ENCODE peak calls at places on chromosomes 12 and 14, in ten cellular contexts. One of them, this sample, is unnamed.

GRCh38 chr12:113622410-113622809 is 150.7 kb upstream of the LHX5 start:
- DNase-seq in T-cell: no peak
- DNase-seq in amniotic stem cell: no peak
- DNase-seq in 8988T: no peak
- DNase-seq in T-helper 1 cell: no peak
- DNase-seq in neural progenitor cell: no peak
- DNase-seq in MG63: no peak
- DNase-seq in HT1080: no peak
- DNase-seq in HuH-7: no peak
- DNase-seq in NCI-H446: no peak
- DNase-seq in this sample: no peak

GRCh38 chr12:132099739-132100138 is 44.4 kb downstream of the DDX51 start:
- DNase-seq in T-cell: no peak
- DNase-seq in amniotic stem cell: no peak
- DNase-seq in 8988T: no peak
- DNase-seq in T-helper 1 cell: no peak
- DNase-seq in neural progenitor cell: no peak
- DNase-seq in MG63: no peak
- DNase-seq in HT1080: no peak
- DNase-seq in HuH-7: no peak
- DNase-seq in NCI-H446: no peak
- DNase-seq in this sample: no peak

GRCh38 chr12:113819495-113819894 is 146.6 kb downstream of the RBM19 start:
- DNase-seq in T-cell: no peak
- DNase-seq in amniotic stem cell: no peak
- DNase-seq in 8988T: no peak
- DNase-seq in T-helper 1 cell: no peak
- DNase-seq in neural progenitor cell: peak
- DNase-seq in MG63: no peak
- DNase-seq in HT1080: no peak
- DNase-seq in HuH-7: no peak
- DNase-seq in NCI-H446: no peak
- DNase-seq in this sample: no peak

GRCh38 chr14:95291859-95292542 is 27.7 kb downstream of the CLMN start:
- DNase-seq in T-cell: no peak
- DNase-seq in amniotic stem cell: no peak
- DNase-seq in 8988T: no peak
- DNase-seq in T-helper 1 cell: no peak
- DNase-seq in neural progenitor cell: no peak
- DNase-seq in MG63: peak
- DNase-seq in HT1080: peak
- DNase-seq in HuH-7: no peak
- DNase-seq in NCI-H446: peak
- DNase-seq in this sample: peak

GRCh38 chr14:77641534-77642341 is 25.3 kb upstream of the SPTLC2 start:
- DNase-seq in T-cell: peak
- DNase-seq in amniotic stem cell: peak
- DNase-seq in 8988T: peak
- DNase-seq in T-helper 1 cell: peak
- DNase-seq in neural progenitor cell: no peak
- DNase-seq in MG63: peak
- DNase-seq in HT1080: no peak
- DNase-seq in HuH-7: no peak
- DNase-seq in NCI-H446: no peak
- DNase-seq in this sample: no peak

GRCh38 chr12:131033486-131033885 is 79.8 kb downstream of the ADGRD1 start:
- DNase-seq in T-cell: no peak
- DNase-seq in amniotic stem cell: no peak
- DNase-seq in 8988T: no peak
- DNase-seq in T-helper 1 cell: no peak
- DNase-seq in neural progenitor cell: no peak
- DNase-seq in MG63: no peak
- DNase-seq in HT1080: no peak
- DNase-seq in HuH-7: no peak
- DNase-seq in NCI-H446: no peak
- DNase-seq in this sample: no peak

GRCh38 chr12:3004655-3005565 is 45.7 kb downstream of the TEAD4 start:
- DNase-seq in T-cell: no peak
- DNase-seq in amniotic stem cell: no peak
- DNase-seq in 8988T: no peak
- DNase-seq in T-helper 1 cell: no peak
- DNase-seq in neural progenitor cell: no peak
- DNase-seq in MG63: peak
- DNase-seq in HT1080: no peak
- DNase-seq in HuH-7: peak
- DNase-seq in NCI-H446: no peak
- DNase-seq in this sample: no peak

GRCh38 chr12:18320976-18321375 is 59.7 kb downstream of the PIK3C2G start:
- DNase-seq in T-cell: no peak
- DNase-seq in amniotic stem cell: no peak
- DNase-seq in 8988T: no peak
- DNase-seq in T-helper 1 cell: no peak
- DNase-seq in neural progenitor cell: no peak
- DNase-seq in MG63: no peak
- DNase-seq in HT1080: no peak
- DNase-seq in HuH-7: no peak
- DNase-seq in NCI-H446: no peak
- DNase-seq in this sample: no peak

GRCh38 chr12:43982544-43982943 is 146.7 kb downstream of the TMEM117 start:
- DNase-seq in T-cell: no peak
- DNase-seq in amniotic stem cell: no peak
- DNase-seq in 8988T: no peak
- DNase-seq in T-helper 1 cell: no peak
- DNase-seq in neural progenitor cell: no peak
- DNase-seq in MG63: no peak
- DNase-seq in HT1080: no peak
- DNase-seq in HuH-7: no peak
- DNase-seq in NCI-H446: no peak
- DNase-seq in this sample: no peak

GRCh38 chr14:29846339-29847129 is 81.1 kb downstream of the PRKD1 start:
- DNase-seq in T-cell: no peak
- DNase-seq in amniotic stem cell: no peak
- DNase-seq in 8988T: no peak
- DNase-seq in T-helper 1 cell: no peak
- DNase-seq in neural progenitor cell: no peak
- DNase-seq in MG63: no peak
- DNase-seq in HT1080: no peak
- DNase-seq in HuH-7: no peak
- DNase-seq in NCI-H446: no peak
- DNase-seq in this sample: no peak

GRCh38 chr14:25508845-25509244 is 458.9 kb upstream of the STXBP6 start:
- DNase-seq in T-cell: no peak
- DNase-seq in amniotic stem cell: no peak
- DNase-seq in 8988T: no peak
- DNase-seq in T-helper 1 cell: no peak
- DNase-seq in neural progenitor cell: no peak
- DNase-seq in MG63: no peak
- DNase-seq in HT1080: no peak
- DNase-seq in HuH-7: no peak
- DNase-seq in NCI-H446: no peak
- DNase-seq in this sample: no peak

GRCh38 chr12:44389038-44389437 is 487.1 kb downstream of the NELL2 start:
- DNase-seq in T-cell: no peak
- DNase-seq in amniotic stem cell: no peak
- DNase-seq in 8988T: no peak
- DNase-seq in T-helper 1 cell: no peak
- DNase-seq in neural progenitor cell: no peak
- DNase-seq in MG63: no peak
- DNase-seq in HT1080: no peak
- DNase-seq in HuH-7: no peak
- DNase-seq in NCI-H446: peak
- DNase-seq in this sample: no peak

GRCh38 chr12:102883204-102883799 is 33.7 kb downstream of the PAH start:
- DNase-seq in T-cell: peak
- DNase-seq in amniotic stem cell: no peak
- DNase-seq in 8988T: peak
- DNase-seq in T-helper 1 cell: peak
- DNase-seq in neural progenitor cell: peak
- DNase-seq in MG63: peak
- DNase-seq in HT1080: peak
- DNase-seq in HuH-7: peak
- DNase-seq in NCI-H446: peak
- DNase-seq in this sample: peak

GRCh38 chr12:77916276-77916675 is 85.6 kb downstream of the NAV3 start:
- DNase-seq in T-cell: no peak
- DNase-seq in amniotic stem cell: no peak
- DNase-seq in 8988T: no peak
- DNase-seq in T-helper 1 cell: no peak
- DNase-seq in neural progenitor cell: peak
- DNase-seq in MG63: no peak
- DNase-seq in HT1080: no peak
- DNase-seq in HuH-7: no peak
- DNase-seq in NCI-H446: no peak
- DNase-seq in this sample: no peak

GRCh38 chr12:130932061-130932650 is 21.6 kb upstream of the ADGRD1 start:
- DNase-seq in T-cell: no peak
- DNase-seq in amniotic stem cell: no peak
- DNase-seq in 8988T: no peak
- DNase-seq in T-helper 1 cell: no peak
- DNase-seq in neural progenitor cell: no peak
- DNase-seq in MG63: no peak
- DNase-seq in HT1080: no peak
- DNase-seq in HuH-7: no peak
- DNase-seq in NCI-H446: no peak
- DNase-seq in this sample: no peak

GRCh38 chr12:125341422-125341821 is 276.2 kb downstream of the AACS start:
- DNase-seq in T-cell: no peak
- DNase-seq in amniotic stem cell: no peak
- DNase-seq in 8988T: no peak
- DNase-seq in T-helper 1 cell: no peak
- DNase-seq in neural progenitor cell: no peak
- DNase-seq in MG63: no peak
- DNase-seq in HT1080: no peak
- DNase-seq in HuH-7: no peak
- DNase-seq in NCI-H446: no peak
- DNase-seq in this sample: no peak

GRCh38 chr14:91533623-91534022 is 23.5 kb upstream of the PPP4R3A start:
- DNase-seq in T-cell: no peak
- DNase-seq in amniotic stem cell: no peak
- DNase-seq in 8988T: no peak
- DNase-seq in T-helper 1 cell: no peak
- DNase-seq in neural progenitor cell: no peak
- DNase-seq in MG63: no peak
- DNase-seq in HT1080: no peak
- DNase-seq in HuH-7: no peak
- DNase-seq in NCI-H446: no peak
- DNase-seq in this sample: no peak

GRCh38 chr12:101018540-101018939 is 191.5 kb downstream of the SLC5A8 start:
- DNase-seq in T-cell: no peak
- DNase-seq in amniotic stem cell: peak
- DNase-seq in 8988T: peak
- DNase-seq in T-helper 1 cell: no peak
- DNase-seq in neural progenitor cell: no peak
- DNase-seq in MG63: peak
- DNase-seq in HT1080: peak
- DNase-seq in HuH-7: no peak
- DNase-seq in NCI-H446: no peak
- DNase-seq in this sample: no peak

GRCh38 chr14:104105071-104105821 is 19.7 kb downstream of the ASPG start:
- DNase-seq in T-cell: no peak
- DNase-seq in amniotic stem cell: no peak
- DNase-seq in 8988T: no peak
- DNase-seq in T-helper 1 cell: no peak
- DNase-seq in neural progenitor cell: no peak
- DNase-seq in MG63: no peak
- DNase-seq in HT1080: no peak
- DNase-seq in HuH-7: no peak
- DNase-seq in NCI-H446: no peak
- DNase-seq in this sample: no peak

GRCh38 chr12:22856120-22856699 is 231.2 kb downstream of the ETNK1 start:
- DNase-seq in T-cell: no peak
- DNase-seq in amniotic stem cell: peak
- DNase-seq in 8988T: no peak
- DNase-seq in T-helper 1 cell: no peak
- DNase-seq in neural progenitor cell: peak
- DNase-seq in MG63: no peak
- DNase-seq in HT1080: peak
- DNase-seq in HuH-7: peak
- DNase-seq in NCI-H446: peak
- DNase-seq in this sample: peak

GRCh38 chr12:110995016-110995415 is 74.6 kb upstream of the MYL2 start:
- DNase-seq in T-cell: no peak
- DNase-seq in amniotic stem cell: no peak
- DNase-seq in 8988T: no peak
- DNase-seq in T-helper 1 cell: no peak
- DNase-seq in neural progenitor cell: no peak
- DNase-seq in MG63: no peak
- DNase-seq in HT1080: no peak
- DNase-seq in HuH-7: no peak
- DNase-seq in NCI-H446: no peak
- DNase-seq in this sample: no peak

GRCh38 chr14:76040704-76041103 is 55.1 kb downstream of the IFT43 start:
- DNase-seq in T-cell: no peak
- DNase-seq in amniotic stem cell: no peak
- DNase-seq in 8988T: no peak
- DNase-seq in T-helper 1 cell: no peak
- DNase-seq in neural progenitor cell: no peak
- DNase-seq in MG63: no peak
- DNase-seq in HT1080: no peak
- DNase-seq in HuH-7: no peak
- DNase-seq in NCI-H446: no peak
- DNase-seq in this sample: no peak

GRCh38 chr12:19191563-19191962 is 62.0 kb downstream of the PLEKHA5 start:
- DNase-seq in T-cell: no peak
- DNase-seq in amniotic stem cell: no peak
- DNase-seq in 8988T: no peak
- DNase-seq in T-helper 1 cell: no peak
- DNase-seq in neural progenitor cell: no peak
- DNase-seq in MG63: peak
- DNase-seq in HT1080: no peak
- DNase-seq in HuH-7: no peak
- DNase-seq in NCI-H446: peak
- DNase-seq in this sample: no peak

GRCh38 chr12:124551268-124552144 is 15.9 kb downstream of the NCOR2 start:
- DNase-seq in T-cell: no peak
- DNase-seq in amniotic stem cell: no peak
- DNase-seq in 8988T: no peak
- DNase-seq in T-helper 1 cell: no peak
- DNase-seq in neural progenitor cell: peak
- DNase-seq in MG63: peak
- DNase-seq in HT1080: no peak
- DNase-seq in HuH-7: no peak
- DNase-seq in NCI-H446: peak
- DNase-seq in this sample: peak

GRCh38 chr12:123948401-123949117 is 24.1 kb downstream of the CCDC92 start:
- DNase-seq in T-cell: no peak
- DNase-seq in amniotic stem cell: no peak
- DNase-seq in 8988T: no peak
- DNase-seq in T-helper 1 cell: no peak
- DNase-seq in neural progenitor cell: no peak
- DNase-seq in MG63: no peak
- DNase-seq in HT1080: no peak
- DNase-seq in HuH-7: no peak
- DNase-seq in NCI-H446: no peak
- DNase-seq in this sample: peak

GRCh38 chr12:65526311-65526710 is 247.8 kb downstream of the MSRB3 start:
- DNase-seq in T-cell: no peak
- DNase-seq in amniotic stem cell: no peak
- DNase-seq in 8988T: no peak
- DNase-seq in T-helper 1 cell: no peak
- DNase-seq in neural progenitor cell: no peak
- DNase-seq in MG63: no peak
- DNase-seq in HT1080: peak
- DNase-seq in HuH-7: no peak
- DNase-seq in NCI-H446: no peak
- DNase-seq in this sample: no peak

GRCh38 chr12:121240484-121241202 is 30.7 kb downstream of the P2RX4 start:
- DNase-seq in T-cell: peak
- DNase-seq in amniotic stem cell: no peak
- DNase-seq in 8988T: no peak
- DNase-seq in T-helper 1 cell: peak
- DNase-seq in neural progenitor cell: peak
- DNase-seq in MG63: no peak
- DNase-seq in HT1080: no peak
- DNase-seq in HuH-7: no peak
- DNase-seq in NCI-H446: no peak
- DNase-seq in this sample: no peak

GRCh38 chr12:52795694-52796428 is at the start of gene KRT3:
- DNase-seq in T-cell: no peak
- DNase-seq in amniotic stem cell: no peak
- DNase-seq in 8988T: no peak
- DNase-seq in T-helper 1 cell: no peak
- DNase-seq in neural progenitor cell: no peak
- DNase-seq in MG63: no peak
- DNase-seq in HT1080: no peak
- DNase-seq in HuH-7: no peak
- DNase-seq in NCI-H446: no peak
- DNase-seq in this sample: no peak